ENCODE peak calls at places on chromosomes 1 and 21, in five cellular contexts. One of them, this sample, is unnamed.

GRCh38 chr1:2053217-2053616 is 3.0 kb downstream of the PRKCZ start:
- DNase-seq in cardiac fibroblast: no peak
- DNase-seq in choroid plexus epithelial cell: no peak
- DNase-seq in activated CD8-positive, alpha-beta T cell treated with anti-CD3 and anti-CD28 coated beads for 36 hours: no peak
- DNase-seq in colonic mucosa: no peak
- DNase-seq in this sample: no peak

GRCh38 chr1:101081496-101082282 is 56.1 kb upstream of the DPH5 start:
- DNase-seq in cardiac fibroblast: no peak
- DNase-seq in choroid plexus epithelial cell: no peak
- DNase-seq in activated CD8-positive, alpha-beta T cell treated with anti-CD3 and anti-CD28 coated beads for 36 hours: peak
- DNase-seq in colonic mucosa: no peak
- DNase-seq in this sample: no peak

GRCh38 chr1:231702804-231703203 is 76.2 kb downstream of the DISC1 start:
- DNase-seq in cardiac fibroblast: peak
- DNase-seq in choroid plexus epithelial cell: peak
- DNase-seq in activated CD8-positive, alpha-beta T cell treated with anti-CD3 and anti-CD28 coated beads for 36 hours: no peak
- DNase-seq in colonic mucosa: no peak
- DNase-seq in this sample: peak

GRCh38 chr1:204162498-204163074 is 3.6 kb downstream of the REN start:
- DNase-seq in cardiac fibroblast: peak
- DNase-seq in choroid plexus epithelial cell: peak
- DNase-seq in activated CD8-positive, alpha-beta T cell treated with anti-CD3 and anti-CD28 coated beads for 36 hours: peak
- DNase-seq in colonic mucosa: peak
- DNase-seq in this sample: peak

GRCh38 chr1:214685906-214686305 is 82.9 kb downstream of the CENPF start:
- DNase-seq in cardiac fibroblast: peak
- DNase-seq in choroid plexus epithelial cell: peak
- DNase-seq in activated CD8-positive, alpha-beta T cell treated with anti-CD3 and anti-CD28 coated beads for 36 hours: no peak
- DNase-seq in colonic mucosa: no peak
- DNase-seq in this sample: no peak

GRCh38 chr21:42463861-42464515 is 32.0 kb downstream of the RSPH1 start:
- DNase-seq in cardiac fibroblast: peak
- DNase-seq in choroid plexus epithelial cell: peak
- DNase-seq in activated CD8-positive, alpha-beta T cell treated with anti-CD3 and anti-CD28 coated beads for 36 hours: peak
- DNase-seq in colonic mucosa: peak
- DNase-seq in this sample: no peak

GRCh38 chr1:26541816-26542711 is 12.5 kb downstream of the RPS6KA1 start:
- DNase-seq in cardiac fibroblast: peak
- DNase-seq in choroid plexus epithelial cell: peak
- DNase-seq in activated CD8-positive, alpha-beta T cell treated with anti-CD3 and anti-CD28 coated beads for 36 hours: peak
- DNase-seq in colonic mucosa: peak
- DNase-seq in this sample: no peak

GRCh38 chr1:202192770-202193613 is 607 bp upstream of the LGR6 start:
- DNase-seq in cardiac fibroblast: peak
- DNase-seq in choroid plexus epithelial cell: peak
- DNase-seq in activated CD8-positive, alpha-beta T cell treated with anti-CD3 and anti-CD28 coated beads for 36 hours: peak
- DNase-seq in colonic mucosa: peak
- DNase-seq in this sample: peak

GRCh38 chr1:8020032-8020431 is 6.1 kb downstream of the ERRFI1 start:
- DNase-seq in cardiac fibroblast: peak
- DNase-seq in choroid plexus epithelial cell: peak
- DNase-seq in activated CD8-positive, alpha-beta T cell treated with anti-CD3 and anti-CD28 coated beads for 36 hours: no peak
- DNase-seq in colonic mucosa: peak
- DNase-seq in this sample: no peak

GRCh38 chr21:29390778-29391177 is 92.1 kb downstream of the BACH1 start:
- DNase-seq in cardiac fibroblast: no peak
- DNase-seq in choroid plexus epithelial cell: no peak
- DNase-seq in activated CD8-positive, alpha-beta T cell treated with anti-CD3 and anti-CD28 coated beads for 36 hours: no peak
- DNase-seq in colonic mucosa: no peak
- DNase-seq in this sample: no peak

GRCh38 chr1:6048179-6048867 is 2.6 kb downstream of the KCNAB2 start:
- DNase-seq in cardiac fibroblast: no peak
- DNase-seq in choroid plexus epithelial cell: no peak
- DNase-seq in activated CD8-positive, alpha-beta T cell treated with anti-CD3 and anti-CD28 coated beads for 36 hours: no peak
- DNase-seq in colonic mucosa: no peak
- DNase-seq in this sample: no peak

GRCh38 chr1:245969274-245969673 is 537.8 kb downstream of the SMYD3 start:
- DNase-seq in cardiac fibroblast: peak
- DNase-seq in choroid plexus epithelial cell: peak
- DNase-seq in activated CD8-positive, alpha-beta T cell treated with anti-CD3 and anti-CD28 coated beads for 36 hours: no peak
- DNase-seq in colonic mucosa: no peak
- DNase-seq in this sample: peak

GRCh38 chr1:91170571-91170970 is 148.7 kb upstream of the ZNF644 start:
- DNase-seq in cardiac fibroblast: no peak
- DNase-seq in choroid plexus epithelial cell: no peak
- DNase-seq in activated CD8-positive, alpha-beta T cell treated with anti-CD3 and anti-CD28 coated beads for 36 hours: no peak
- DNase-seq in colonic mucosa: no peak
- DNase-seq in this sample: no peak

GRCh38 chr1:2256430-2257244 is 28.5 kb downstream of the SKI start:
- DNase-seq in cardiac fibroblast: no peak
- DNase-seq in choroid plexus epithelial cell: no peak
- DNase-seq in activated CD8-positive, alpha-beta T cell treated with anti-CD3 and anti-CD28 coated beads for 36 hours: peak
- DNase-seq in colonic mucosa: no peak
- DNase-seq in this sample: no peak

GRCh38 chr1:93093332-93094006 is 14.4 kb downstream of the MTF2 start:
- DNase-seq in cardiac fibroblast: no peak
- DNase-seq in choroid plexus epithelial cell: no peak
- DNase-seq in activated CD8-positive, alpha-beta T cell treated with anti-CD3 and anti-CD28 coated beads for 36 hours: no peak
- DNase-seq in colonic mucosa: no peak
- DNase-seq in this sample: no peak

GRCh38 chr1:153260473-153260979 is 1.0 kb downstream of the LORICRIN start:
- DNase-seq in cardiac fibroblast: no peak
- DNase-seq in choroid plexus epithelial cell: no peak
- DNase-seq in activated CD8-positive, alpha-beta T cell treated with anti-CD3 and anti-CD28 coated beads for 36 hours: peak
- DNase-seq in colonic mucosa: no peak
- DNase-seq in this sample: no peak

GRCh38 chr1:6582370-6582769 is 2.6 kb downstream of the ZBTB48 start:
- DNase-seq in cardiac fibroblast: no peak
- DNase-seq in choroid plexus epithelial cell: no peak
- DNase-seq in activated CD8-positive, alpha-beta T cell treated with anti-CD3 and anti-CD28 coated beads for 36 hours: no peak
- DNase-seq in colonic mucosa: peak
- DNase-seq in this sample: no peak

GRCh38 chr1:156410740-156411139 is 41.7 kb downstream of the RHBG start:
- DNase-seq in cardiac fibroblast: no peak
- DNase-seq in choroid plexus epithelial cell: no peak
- DNase-seq in activated CD8-positive, alpha-beta T cell treated with anti-CD3 and anti-CD28 coated beads for 36 hours: no peak
- DNase-seq in colonic mucosa: no peak
- DNase-seq in this sample: no peak

GRCh38 chr1:54542120-54542961 is 5.7 kb upstream of the ACOT11 start:
- DNase-seq in cardiac fibroblast: peak
- DNase-seq in choroid plexus epithelial cell: peak
- DNase-seq in activated CD8-positive, alpha-beta T cell treated with anti-CD3 and anti-CD28 coated beads for 36 hours: peak
- DNase-seq in colonic mucosa: peak
- DNase-seq in this sample: peak

GRCh38 chr1:229714964-229715603 is 89.0 kb downstream of the URB2 start:
- DNase-seq in cardiac fibroblast: peak
- DNase-seq in choroid plexus epithelial cell: no peak
- DNase-seq in activated CD8-positive, alpha-beta T cell treated with anti-CD3 and anti-CD28 coated beads for 36 hours: peak
- DNase-seq in colonic mucosa: peak
- DNase-seq in this sample: peak

GRCh38 chr1:118339431-118340146 is 154.6 kb upstream of the SPAG17 start:
- DNase-seq in cardiac fibroblast: no peak
- DNase-seq in choroid plexus epithelial cell: no peak
- DNase-seq in activated CD8-positive, alpha-beta T cell treated with anti-CD3 and anti-CD28 coated beads for 36 hours: no peak
- DNase-seq in colonic mucosa: no peak
- DNase-seq in this sample: peak

GRCh38 chr1:9230869-9231533 is 3.6 kb upstream of the H6PD start:
- DNase-seq in cardiac fibroblast: no peak
- DNase-seq in choroid plexus epithelial cell: no peak
- DNase-seq in activated CD8-positive, alpha-beta T cell treated with anti-CD3 and anti-CD28 coated beads for 36 hours: no peak
- DNase-seq in colonic mucosa: no peak
- DNase-seq in this sample: no peak

GRCh38 chr1:54221113-54221834 is 21.3 kb downstream of the MRPL37 start:
- DNase-seq in cardiac fibroblast: no peak
- DNase-seq in choroid plexus epithelial cell: no peak
- DNase-seq in activated CD8-positive, alpha-beta T cell treated with anti-CD3 and anti-CD28 coated beads for 36 hours: no peak
- DNase-seq in colonic mucosa: no peak
- DNase-seq in this sample: no peak

GRCh38 chr1:81701071-81701470 is 99.7 kb upstream of the ADGRL2 start:
- DNase-seq in cardiac fibroblast: no peak
- DNase-seq in choroid plexus epithelial cell: no peak
- DNase-seq in activated CD8-positive, alpha-beta T cell treated with anti-CD3 and anti-CD28 coated beads for 36 hours: no peak
- DNase-seq in colonic mucosa: no peak
- DNase-seq in this sample: no peak

GRCh38 chr1:110628356-110629105 is 22.4 kb upstream of the KCNA2 start:
- DNase-seq in cardiac fibroblast: no peak
- DNase-seq in choroid plexus epithelial cell: no peak
- DNase-seq in activated CD8-positive, alpha-beta T cell treated with anti-CD3 and anti-CD28 coated beads for 36 hours: no peak
- DNase-seq in colonic mucosa: no peak
- DNase-seq in this sample: no peak

GRCh38 chr1:154941332-154941995 is 4.9 kb upstream of the PMVK start:
- DNase-seq in cardiac fibroblast: no peak
- DNase-seq in choroid plexus epithelial cell: no peak
- DNase-seq in activated CD8-positive, alpha-beta T cell treated with anti-CD3 and anti-CD28 coated beads for 36 hours: peak
- DNase-seq in colonic mucosa: no peak
- DNase-seq in this sample: peak

GRCh38 chr1:178543291-178543609 is 30.3 kb downstream of the TEX35 start:
- DNase-seq in cardiac fibroblast: no peak
- DNase-seq in choroid plexus epithelial cell: no peak
- DNase-seq in activated CD8-positive, alpha-beta T cell treated with anti-CD3 and anti-CD28 coated beads for 36 hours: peak
- DNase-seq in colonic mucosa: no peak
- DNase-seq in this sample: no peak

GRCh38 chr1:178541396-178541795 is 28.5 kb downstream of the TEX35 start:
- DNase-seq in cardiac fibroblast: no peak
- DNase-seq in choroid plexus epithelial cell: no peak
- DNase-seq in activated CD8-positive, alpha-beta T cell treated with anti-CD3 and anti-CD28 coated beads for 36 hours: no peak
- DNase-seq in colonic mucosa: no peak
- DNase-seq in this sample: no peak

GRCh38 chr1:178542554-178543290 is 29.8 kb downstream of the TEX35 start:
- DNase-seq in cardiac fibroblast: peak
- DNase-seq in choroid plexus epithelial cell: peak
- DNase-seq in activated CD8-positive, alpha-beta T cell treated with anti-CD3 and anti-CD28 coated beads for 36 hours: peak
- DNase-seq in colonic mucosa: peak
- DNase-seq in this sample: peak

GRCh38 chr1:178540646-178541045 is 27.7 kb downstream of the TEX35 start:
- DNase-seq in cardiac fibroblast: peak
- DNase-seq in choroid plexus epithelial cell: peak
- DNase-seq in activated CD8-positive, alpha-beta T cell treated with anti-CD3 and anti-CD28 coated beads for 36 hours: no peak
- DNase-seq in colonic mucosa: no peak
- DNase-seq in this sample: peak

DNA sequence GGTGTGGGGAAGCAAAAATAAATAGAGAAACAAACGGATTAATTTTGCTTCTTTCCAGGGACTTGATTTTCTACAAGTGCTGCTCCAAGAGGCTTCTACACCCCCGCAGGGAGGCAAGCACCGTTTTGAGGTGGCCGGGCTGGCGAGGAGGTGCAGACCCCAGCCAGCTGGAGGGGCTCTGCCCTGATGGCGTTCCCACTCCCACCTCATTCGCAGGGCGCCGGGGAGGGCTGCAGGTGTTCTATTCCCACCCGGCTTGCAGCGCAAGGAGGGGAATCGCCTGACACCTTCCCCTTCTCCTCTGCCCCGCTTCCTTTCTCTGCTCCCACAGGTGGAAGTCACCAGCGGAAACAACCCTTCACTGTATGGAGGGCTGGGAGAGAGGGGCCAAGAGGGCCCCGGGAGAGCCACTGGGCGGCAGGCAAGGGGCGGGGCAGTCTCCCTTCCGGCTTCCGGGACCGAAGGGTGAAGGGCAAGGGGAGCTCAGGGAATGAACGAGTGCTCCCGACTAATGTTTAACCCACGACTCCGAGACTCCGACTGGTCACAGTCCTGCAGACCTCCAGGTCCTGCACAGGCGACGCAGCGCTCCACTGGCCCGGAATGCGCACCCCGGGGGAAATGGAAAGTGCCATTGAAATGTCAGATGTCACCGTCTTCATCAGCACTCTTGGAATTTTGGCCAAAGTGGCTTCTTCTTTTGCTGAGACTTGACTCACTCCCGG is 29.1 kb downstream of the TEX35 start:
- DNase-seq in cardiac fibroblast: peak
- DNase-seq in choroid plexus epithelial cell: no peak
- DNase-seq in activated CD8-positive, alpha-beta T cell treated with anti-CD3 and anti-CD28 coated beads for 36 hours: peak
- DNase-seq in colonic mucosa: peak
- DNase-seq in this sample: no peak
- TF ChIP-seq CTCF in cardiac fibroblast: no peak
- TF ChIP-seq CTCF in choroid plexus epithelial cell: no peak
- TF ChIP-seq CTCF in activated CD8-positive, alpha-beta T cell treated with anti-CD3 and anti-CD28 coated beads for 36 hours: no peak
- TF ChIP-seq CTCF in colonic mucosa: no peak
- TF ChIP-seq CTCF in this sample: no peak

DNA sequence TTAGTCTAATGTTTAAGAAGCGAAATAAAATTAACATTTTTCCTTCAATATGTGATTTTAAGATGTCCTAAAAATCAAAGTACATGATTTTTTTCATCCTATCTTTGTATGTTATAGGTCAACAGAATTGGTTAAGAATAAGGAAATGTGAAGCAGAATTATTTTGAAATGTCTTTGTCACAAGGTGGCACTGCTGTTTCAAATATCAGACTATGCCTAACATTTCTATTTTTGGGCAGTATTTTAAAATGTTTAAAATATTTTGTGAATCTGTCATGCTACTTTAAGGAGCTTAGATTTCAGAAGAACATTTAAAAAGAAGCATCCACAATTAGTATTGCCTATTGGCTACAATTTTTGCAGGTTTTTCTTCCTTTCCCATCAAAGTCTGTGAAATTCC is 38.7 kb downstream of the AMY1C start:
- DNase-seq in cardiac fibroblast: no peak
- DNase-seq in choroid plexus epithelial cell: peak
- DNase-seq in activated CD8-positive, alpha-beta T cell treated with anti-CD3 and anti-CD28 coated beads for 36 hours: no peak
- DNase-seq in colonic mucosa: no peak
- DNase-seq in this sample: peak
- TF ChIP-seq CTCF in cardiac fibroblast: no peak
- TF ChIP-seq CTCF in choroid plexus epithelial cell: no peak
- TF ChIP-seq CTCF in activated CD8-positive, alpha-beta T cell treated with anti-CD3 and anti-CD28 coated beads for 36 hours: no peak
- TF ChIP-seq CTCF in colonic mucosa: no peak
- TF ChIP-seq CTCF in this sample: peak

DNA sequence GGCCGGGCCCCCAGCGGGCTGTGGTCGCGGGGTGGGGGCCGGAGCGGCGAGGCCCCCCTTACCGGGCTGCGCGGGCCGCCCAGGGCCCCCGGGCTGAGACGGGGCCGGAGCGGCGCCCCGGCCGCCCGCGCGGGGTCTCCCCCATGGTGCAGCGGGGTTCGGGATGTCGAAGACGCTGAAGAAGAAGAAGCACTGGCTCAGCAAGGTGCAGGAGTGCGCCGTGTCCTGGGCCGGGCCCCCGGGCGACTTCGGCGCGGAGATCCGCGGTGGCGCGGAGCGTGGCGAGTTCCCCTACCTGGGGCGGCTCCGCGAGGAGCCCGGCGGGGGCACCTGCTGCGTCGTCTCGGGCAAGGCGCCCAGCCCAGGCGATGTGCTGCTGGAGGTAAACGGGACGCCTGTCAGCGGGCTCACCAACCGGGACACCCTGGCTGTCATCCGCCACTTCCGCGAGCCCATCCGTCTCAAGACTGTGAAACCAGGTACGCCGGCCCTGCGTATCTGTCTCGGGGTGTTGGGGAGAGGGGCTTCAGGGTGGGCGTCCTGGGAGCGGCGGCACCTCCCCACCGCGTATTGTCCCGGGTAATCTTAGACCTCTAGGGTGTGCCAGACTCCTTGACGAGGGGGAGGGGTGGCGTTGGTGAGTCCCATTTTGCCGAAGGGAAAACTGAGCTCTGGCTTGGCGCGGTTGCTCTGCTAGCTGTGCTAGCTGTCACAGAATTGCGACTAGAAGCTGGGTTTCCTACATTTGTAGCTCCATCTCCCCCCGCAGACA is 742 bp downstream of the MAGI3 start:
- DNase-seq in cardiac fibroblast: peak
- DNase-seq in choroid plexus epithelial cell: no peak
- DNase-seq in activated CD8-positive, alpha-beta T cell treated with anti-CD3 and anti-CD28 coated beads for 36 hours: peak
- DNase-seq in colonic mucosa: peak
- DNase-seq in this sample: peak
- TF ChIP-seq CTCF in cardiac fibroblast: no peak
- TF ChIP-seq CTCF in choroid plexus epithelial cell: no peak
- TF ChIP-seq CTCF in activated CD8-positive, alpha-beta T cell treated with anti-CD3 and anti-CD28 coated beads for 36 hours: no peak
- TF ChIP-seq CTCF in colonic mucosa: no peak
- TF ChIP-seq CTCF in this sample: no peak

GRCh38 chr1:34013958-34014737 is 150.3 kb downstream of the HMGB4 start:
- DNase-seq in cardiac fibroblast: peak
- DNase-seq in choroid plexus epithelial cell: no peak
- DNase-seq in activated CD8-positive, alpha-beta T cell treated with anti-CD3 and anti-CD28 coated beads for 36 hours: peak
- DNase-seq in colonic mucosa: peak
- DNase-seq in this sample: peak
- TF ChIP-seq CTCF in cardiac fibroblast: no peak
- TF ChIP-seq CTCF in choroid plexus epithelial cell: no peak
- TF ChIP-seq CTCF in activated CD8-positive, alpha-beta T cell treated with anti-CD3 and anti-CD28 coated beads for 36 hours: peak
- TF ChIP-seq CTCF in colonic mucosa: peak
- TF ChIP-seq CTCF in this sample: peak